ENCODE peak calls at places on chromosome 13, in four cellular contexts. I, H, C and A are unnamed samples.

GRCh38 chr13:31476266-31476665 is 263.1 kb upstream of the RXFP2 start:
- DNase-seq in C (peak; percentile 77), I (no peak), H (no peak), A (no peak)

GRCh38 chr13:28338202-28338601 is 156.7 kb downstream of the FLT1 start:
- DNase-seq in C (no peak), H (no peak), I (no peak), A (no peak)

GRCh38 chr13:51643882-51644281 is 59.6 kb downstream of the WDFY2 start:
- DNase-seq in C (peak; percentile 93), H (no peak), I (no peak), A (no peak)

GRCh38 chr13:31174018-31174417 is 12.3 kb upstream of the HSPH1 start:
- DNase-seq in H (no peak), C (peak; percentile 45), I (no peak), A (no peak)

GRCh38 chr13:44153536-44153935 is 220.1 kb upstream of the SERP2 start:
- DNase-seq in I (no peak), C (no peak), H (no peak), A (no peak)

GRCh38 chr13:36872621-36873020 is 47.4 kb downstream of the SMAD9 start:
- DNase-seq in H (peak; percentile 23), I (peak; percentile 59), C (no peak), A (no peak)

GRCh38 chr13:42574011-42574410 is at the start of gene TNFSF11:
- DNase-seq in I (no peak), H (peak; percentile 62), C (peak; percentile 29), A (peak; percentile 68)

GRCh38 chr13:93765056-93765455 is 538.4 kb downstream of the GPC6 start:
- DNase-seq in H (no peak), C (no peak), I (no peak), A (no peak)

GRCh38 chr13:109331898-109332297 is 454.5 kb downstream of the IRS2 start:
- DNase-seq in H (no peak), C (peak; percentile 97), I (peak; percentile 16), A (no peak)

GRCh38 chr13:110263906-110264305 is 43.1 kb downstream of the COL4A1 start:
- DNase-seq in C (no peak), H (no peak), I (no peak), A (no peak)

GRCh38 chr13:44879452-44880058 is 109.7 kb downstream of the NUFIP1 start:
- DNase-seq in I (no peak), C (peak; percentile 63), H (no peak), A (no peak)

GRCh38 chr13:49782784-49783183 is 9.7 kb downstream of the KPNA3 start:
- DNase-seq in H (no peak), C (no peak), I (no peak), A (no peak)

GRCh38 chr13:94063096-94063495 is 416.4 kb downstream of the DCT start:
- DNase-seq in H (no peak), C (peak; percentile 36), I (no peak), A (no peak)

GRCh38 chr13:81609335-81609734 is 1268.4 kb upstream of the SPRY2 start:
- DNase-seq in H (no peak), I (no peak), C (no peak), A (no peak)

GRCh38 chr13:48542581-48543341 is 9.9 kb upstream of the RCBTB2 start:
- DNase-seq in H (peak; percentile 41), C (peak; percentile 45), I (peak; percentile 92), A (no peak)

GRCh38 chr13:26255717-26256277 is 1.9 kb downstream of the CDK8 start:
- DNase-seq in C (no peak), I (no peak), H (no peak), A (no peak)

GRCh38 chr13:36712785-36713184 is 39.0 kb downstream of the SERTM1 start:
- DNase-seq in H (no peak), I (no peak), C (peak; percentile 56), A (no peak)

GRCh38 chr13:73717632-73718031 is 416.6 kb downstream of the KLF12 start:
- DNase-seq in I (no peak), H (no peak), C (peak; percentile 80), A (no peak)

GRCh38 chr13:79992111-79992510 is 348.8 kb downstream of the SPRY2 start:
- DNase-seq in C (peak; percentile 40), H (no peak), I (no peak), A (no peak)

GRCh38 chr13:108322206-108322824 is 52.8 kb downstream of the TNFSF13B start:
- DNase-seq in C (peak; percentile 47), I (no peak), H (no peak), A (no peak)

GRCh38 chr13:50222569-50223332 is 207.5 kb downstream of the KCNRG start:
- DNase-seq in H (peak; percentile 14), I (peak; percentile 59), C (peak; percentile 76), A (no peak)

GRCh38 chr13:112064222-112064621 is 2.7 kb upstream of the SOX1 start:
- DNase-seq in H (no peak), C (no peak), I (no peak), A (no peak)

GRCh38 chr13:40666905-40667621 is 622 bp upstream of the FOXO1 start:
- DNase-seq in C (no peak), H (peak; percentile 59), I (peak; percentile 49), A (peak; percentile 71)

GRCh38 chr13:36520111-36520510 is 87.8 kb downstream of the CCNA1 start:
- DNase-seq in I (no peak), H (no peak), C (no peak), A (no peak)

GRCh38 chr13:49540552-49540951 is 44.8 kb downstream of the PHF11 start:
- DNase-seq in H (no peak), I (no peak), C (peak; percentile 49), A (no peak)

GRCh38 chr13:113273856-113274590 is 23.0 kb upstream of the LAMP1 start:
- DNase-seq in C (peak; percentile 92), I (no peak), H (no peak), A (no peak)

GRCh38 chr13:77537302-77537919 is 1.9 kb downstream of the SCEL start:
- DNase-seq in I (no peak), C (peak; percentile 23), H (no peak), A (no peak)